ENCODE peak calls at places on chromosomes 4 and X, in seven cellular contexts. One of them, this sample, is unnamed.

GRCh38 chr4:79147251-79147650 is 178.6 kb downstream of the NAA11 start:
- DNase-seq in fibroblast of pulmonary artery: no peak
- DNase-seq in NAMALWA: no peak
- DNase-seq in mammary epithelial cell: no peak
- DNase-seq in COR-L47: no peak
- DNase-seq in dorsolateral prefrontal cortex: no peak
- DNase-seq in nucleus accumbens: no peak
- DNase-seq in this sample: no peak

GRCh38 chrX:39242187-39242586 is 440.9 kb downstream of the MID1IP1 start:
- DNase-seq in fibroblast of pulmonary artery: peak; percentile 10
- DNase-seq in NAMALWA: peak; percentile 50
- DNase-seq in mammary epithelial cell: peak; percentile 14
- DNase-seq in COR-L47: peak; percentile 48
- DNase-seq in dorsolateral prefrontal cortex: no peak
- DNase-seq in nucleus accumbens: no peak
- DNase-seq in this sample: peak; percentile 7

GRCh38 chrX:104098919-104099318 is 13.4 kb upstream of the ZCCHC18 start:
- DNase-seq in fibroblast of pulmonary artery: no peak
- DNase-seq in NAMALWA: peak; percentile 8
- DNase-seq in mammary epithelial cell: no peak
- DNase-seq in COR-L47: no peak
- DNase-seq in dorsolateral prefrontal cortex: no peak
- DNase-seq in nucleus accumbens: no peak
- DNase-seq in this sample: no peak

GRCh38 chrX:24147165-24147564 is 2.4 kb upstream of the ZFX start:
- DNase-seq in fibroblast of pulmonary artery: no peak
- DNase-seq in NAMALWA: no peak
- DNase-seq in mammary epithelial cell: no peak
- DNase-seq in COR-L47: no peak
- DNase-seq in dorsolateral prefrontal cortex: no peak
- DNase-seq in nucleus accumbens: no peak
- DNase-seq in this sample: no peak

GRCh38 chr4:25913056-25913850 is 767 bp upstream of the SMIM20 start:
- DNase-seq in fibroblast of pulmonary artery: no peak
- DNase-seq in NAMALWA: peak; percentile 58
- DNase-seq in mammary epithelial cell: no peak
- DNase-seq in COR-L47: peak; percentile 71
- DNase-seq in dorsolateral prefrontal cortex: peak; percentile 28
- DNase-seq in nucleus accumbens: no peak
- DNase-seq in this sample: no peak

GRCh38 chr4:96833831-96834230 is 993.9 kb downstream of the PDHA2 start:
- DNase-seq in fibroblast of pulmonary artery: peak; percentile 10
- DNase-seq in NAMALWA: no peak
- DNase-seq in mammary epithelial cell: peak; percentile 4
- DNase-seq in COR-L47: no peak
- DNase-seq in dorsolateral prefrontal cortex: no peak
- DNase-seq in nucleus accumbens: no peak
- DNase-seq in this sample: no peak

GRCh38 chrX:96576358-96576757 is 108.3 kb upstream of the DIAPH2 start:
- DNase-seq in fibroblast of pulmonary artery: peak; percentile 32
- DNase-seq in NAMALWA: no peak
- DNase-seq in mammary epithelial cell: no peak
- DNase-seq in COR-L47: no peak
- DNase-seq in dorsolateral prefrontal cortex: no peak
- DNase-seq in nucleus accumbens: no peak
- DNase-seq in this sample: peak; percentile 45

GRCh38 chr4:7964890-7965662 is 25.4 kb upstream of the AFAP1 start:
- DNase-seq in fibroblast of pulmonary artery: peak; percentile 87
- DNase-seq in NAMALWA: no peak
- DNase-seq in mammary epithelial cell: peak; percentile 36
- DNase-seq in COR-L47: no peak
- DNase-seq in dorsolateral prefrontal cortex: no peak
- DNase-seq in nucleus accumbens: no peak
- DNase-seq in this sample: peak; percentile 53

GRCh38 chr4:128394778-128395177 is 107.2 kb upstream of the PGRMC2 start:
- DNase-seq in fibroblast of pulmonary artery: no peak
- DNase-seq in NAMALWA: no peak
- DNase-seq in mammary epithelial cell: peak; percentile 25
- DNase-seq in COR-L47: no peak
- DNase-seq in dorsolateral prefrontal cortex: no peak
- DNase-seq in nucleus accumbens: no peak
- DNase-seq in this sample: peak; percentile 89

GRCh38 chrX:79371640-79372039 is 4.5 kb upstream of the ITM2A start:
- DNase-seq in fibroblast of pulmonary artery: no peak
- DNase-seq in NAMALWA: no peak
- DNase-seq in mammary epithelial cell: no peak
- DNase-seq in COR-L47: no peak
- DNase-seq in dorsolateral prefrontal cortex: no peak
- DNase-seq in nucleus accumbens: no peak
- DNase-seq in this sample: no peak

GRCh38 chr4:57679969-57680368 is 569.8 kb upstream of the IGFBP7 start:
- DNase-seq in fibroblast of pulmonary artery: no peak
- DNase-seq in NAMALWA: no peak
- DNase-seq in mammary epithelial cell: no peak
- DNase-seq in COR-L47: no peak
- DNase-seq in dorsolateral prefrontal cortex: no peak
- DNase-seq in nucleus accumbens: no peak
- DNase-seq in this sample: no peak

GRCh38 chr4:68342139-68342538 is 7.8 kb downstream of the YTHDC1 start:
- DNase-seq in fibroblast of pulmonary artery: peak; percentile 76
- DNase-seq in NAMALWA: no peak
- DNase-seq in mammary epithelial cell: peak; percentile 76
- DNase-seq in COR-L47: peak; percentile 46
- DNase-seq in dorsolateral prefrontal cortex: no peak
- DNase-seq in nucleus accumbens: no peak
- DNase-seq in this sample: peak; percentile 46

GRCh38 chr4:184376136-184376838 is 98.1 kb downstream of the IRF2 start:
- DNase-seq in fibroblast of pulmonary artery: no peak
- DNase-seq in NAMALWA: no peak
- DNase-seq in mammary epithelial cell: no peak
- DNase-seq in COR-L47: no peak
- DNase-seq in dorsolateral prefrontal cortex: no peak
- DNase-seq in nucleus accumbens: no peak
- DNase-seq in this sample: no peak

GRCh38 chr4:181752516-181752915 is 490.7 kb upstream of the TENM3 start:
- DNase-seq in fibroblast of pulmonary artery: no peak
- DNase-seq in NAMALWA: no peak
- DNase-seq in mammary epithelial cell: no peak
- DNase-seq in COR-L47: no peak
- DNase-seq in dorsolateral prefrontal cortex: no peak
- DNase-seq in nucleus accumbens: no peak
- DNase-seq in this sample: no peak

GRCh38 chr4:148539387-148539786 is 97.2 kb upstream of the NR3C2 start:
- DNase-seq in fibroblast of pulmonary artery: no peak
- DNase-seq in NAMALWA: no peak
- DNase-seq in mammary epithelial cell: no peak
- DNase-seq in COR-L47: no peak
- DNase-seq in dorsolateral prefrontal cortex: no peak
- DNase-seq in nucleus accumbens: no peak
- DNase-seq in this sample: no peak

GRCh38 chr4:56637791-56638190 is 43.3 kb downstream of the HOPX start:
- DNase-seq in fibroblast of pulmonary artery: no peak
- DNase-seq in NAMALWA: no peak
- DNase-seq in mammary epithelial cell: no peak
- DNase-seq in COR-L47: no peak
- DNase-seq in dorsolateral prefrontal cortex: no peak
- DNase-seq in nucleus accumbens: no peak
- DNase-seq in this sample: no peak

GRCh38 chrX:68995780-68996551 is 167.1 kb downstream of the EFNB1 start:
- DNase-seq in fibroblast of pulmonary artery: peak; percentile 91
- DNase-seq in NAMALWA: no peak
- DNase-seq in mammary epithelial cell: peak; percentile 35
- DNase-seq in COR-L47: no peak
- DNase-seq in dorsolateral prefrontal cortex: no peak
- DNase-seq in nucleus accumbens: no peak
- DNase-seq in this sample: peak; percentile 93

GRCh38 chr4:88907478-88907877 is 149.5 kb downstream of the FAM13A start:
- DNase-seq in fibroblast of pulmonary artery: no peak
- DNase-seq in NAMALWA: no peak
- DNase-seq in mammary epithelial cell: no peak
- DNase-seq in COR-L47: no peak
- DNase-seq in dorsolateral prefrontal cortex: no peak
- DNase-seq in nucleus accumbens: no peak
- DNase-seq in this sample: no peak

GRCh38 chrX:63855896-63856295 is 70.9 kb upstream of the ARHGEF9 start:
- DNase-seq in fibroblast of pulmonary artery: no peak
- DNase-seq in NAMALWA: no peak
- DNase-seq in mammary epithelial cell: peak; percentile 37
- DNase-seq in COR-L47: no peak
- DNase-seq in dorsolateral prefrontal cortex: no peak
- DNase-seq in nucleus accumbens: no peak
- DNase-seq in this sample: no peak

GRCh38 chrX:46279925-46280313 is 265.3 kb downstream of the ZNF674 start:
- DNase-seq in fibroblast of pulmonary artery: peak; percentile 10
- DNase-seq in NAMALWA: no peak
- DNase-seq in mammary epithelial cell: peak; percentile 78
- DNase-seq in COR-L47: no peak
- DNase-seq in dorsolateral prefrontal cortex: no peak
- DNase-seq in nucleus accumbens: no peak
- DNase-seq in this sample: peak; percentile 28

GRCh38 chrX:118802857-118803256 is 20.8 kb upstream of the ZCCHC12 start:
- DNase-seq in fibroblast of pulmonary artery: peak; percentile 83
- DNase-seq in NAMALWA: no peak
- DNase-seq in mammary epithelial cell: no peak
- DNase-seq in COR-L47: no peak
- DNase-seq in dorsolateral prefrontal cortex: no peak
- DNase-seq in nucleus accumbens: no peak
- DNase-seq in this sample: peak; percentile 63

GRCh38 chr4:84967292-84967651 is 782 bp upstream of the WDFY3 start:
- DNase-seq in fibroblast of pulmonary artery: peak; percentile 29
- DNase-seq in NAMALWA: no peak
- DNase-seq in mammary epithelial cell: no peak
- DNase-seq in COR-L47: no peak
- DNase-seq in dorsolateral prefrontal cortex: no peak
- DNase-seq in nucleus accumbens: no peak
- DNase-seq in this sample: peak; percentile 62

GRCh38 chr4:66691101-66691500 is 854.2 kb downstream of the CENPC start:
- DNase-seq in fibroblast of pulmonary artery: no peak
- DNase-seq in NAMALWA: no peak
- DNase-seq in mammary epithelial cell: no peak
- DNase-seq in COR-L47: no peak
- DNase-seq in dorsolateral prefrontal cortex: no peak
- DNase-seq in nucleus accumbens: no peak
- DNase-seq in this sample: no peak

GRCh38 chr4:26993541-26993940 is 132.9 kb downstream of the STIM2 start:
- DNase-seq in fibroblast of pulmonary artery: no peak
- DNase-seq in NAMALWA: no peak
- DNase-seq in mammary epithelial cell: no peak
- DNase-seq in COR-L47: no peak
- DNase-seq in dorsolateral prefrontal cortex: no peak
- DNase-seq in nucleus accumbens: no peak
- DNase-seq in this sample: no peak

GRCh38 chr4:48139688-48140087 is 5.6 kb upstream of the TXK start:
- DNase-seq in fibroblast of pulmonary artery: peak; percentile 47
- DNase-seq in NAMALWA: no peak
- DNase-seq in mammary epithelial cell: no peak
- DNase-seq in COR-L47: no peak
- DNase-seq in dorsolateral prefrontal cortex: no peak
- DNase-seq in nucleus accumbens: no peak
- DNase-seq in this sample: peak; percentile 32

GRCh38 chr4:139603576-139604387 is 47.8 kb upstream of the SETD7 start:
- DNase-seq in fibroblast of pulmonary artery: peak; percentile 76
- DNase-seq in NAMALWA: peak; percentile 78
- DNase-seq in mammary epithelial cell: peak; percentile 55
- DNase-seq in COR-L47: peak; percentile 35
- DNase-seq in dorsolateral prefrontal cortex: no peak
- DNase-seq in nucleus accumbens: no peak
- DNase-seq in this sample: peak; percentile 73

GRCh38 chr4:95402299-95402698 is 146.5 kb downstream of the UNC5C start:
- DNase-seq in fibroblast of pulmonary artery: no peak
- DNase-seq in NAMALWA: no peak
- DNase-seq in mammary epithelial cell: no peak
- DNase-seq in COR-L47: no peak
- DNase-seq in dorsolateral prefrontal cortex: no peak
- DNase-seq in nucleus accumbens: no peak
- DNase-seq in this sample: no peak

GRCh38 chr4:172830295-172830764 is 338.3 kb upstream of the GALNT7 start:
- DNase-seq in fibroblast of pulmonary artery: peak; percentile 34
- DNase-seq in NAMALWA: peak; percentile 54
- DNase-seq in mammary epithelial cell: no peak
- DNase-seq in COR-L47: peak; percentile 36
- DNase-seq in dorsolateral prefrontal cortex: no peak
- DNase-seq in nucleus accumbens: no peak
- DNase-seq in this sample: peak; percentile 40

GRCh38 chrX:25131055-25131454 is 115.3 kb upstream of the ARX start:
- DNase-seq in fibroblast of pulmonary artery: no peak
- DNase-seq in NAMALWA: no peak
- DNase-seq in mammary epithelial cell: peak; percentile 32
- DNase-seq in COR-L47: no peak
- DNase-seq in dorsolateral prefrontal cortex: no peak
- DNase-seq in nucleus accumbens: no peak
- DNase-seq in this sample: no peak

GRCh38 chrX:150038356-150038755 is 100.1 kb upstream of the EOLA2 start:
- DNase-seq in fibroblast of pulmonary artery: no peak
- DNase-seq in NAMALWA: no peak
- DNase-seq in mammary epithelial cell: no peak
- DNase-seq in COR-L47: no peak
- DNase-seq in dorsolateral prefrontal cortex: no peak
- DNase-seq in nucleus accumbens: no peak
- DNase-seq in this sample: no peak

GRCh38 chr4:100494166-100494565 is 23.7 kb downstream of the EMCN start:
- DNase-seq in fibroblast of pulmonary artery: peak; percentile 38
- DNase-seq in NAMALWA: no peak
- DNase-seq in mammary epithelial cell: peak; percentile 12
- DNase-seq in COR-L47: no peak
- DNase-seq in dorsolateral prefrontal cortex: no peak
- DNase-seq in nucleus accumbens: no peak
- DNase-seq in this sample: peak; percentile 40